ENCODE peak calls at places on chromosomes 16 and 17, in five cellular contexts. One of them, this sample, is unnamed.

GRCh38 chr17:51833045-51833444 is 325.5 kb downstream of the CA10 start:
- DNase-seq in naive thymus-derived CD4-positive, alpha-beta T cell: no peak
- DNase-seq in astrocyte: no peak
- DNase-seq in fibroblast of lung: no peak
- DNase-seq in MM.1S: no peak
- DNase-seq in this sample: no peak

GRCh38 chr17:10614536-10615155 is 42.5 kb downstream of the MYH3 start:
- DNase-seq in naive thymus-derived CD4-positive, alpha-beta T cell: no peak
- DNase-seq in astrocyte: peak; percentile 2
- DNase-seq in fibroblast of lung: peak; percentile 65
- DNase-seq in MM.1S: peak; percentile 33
- DNase-seq in this sample: peak; percentile 27

GRCh38 chr16:80703391-80704071 is 100.9 kb downstream of the CDYL2 start:
- DNase-seq in naive thymus-derived CD4-positive, alpha-beta T cell: no peak
- DNase-seq in astrocyte: no peak
- DNase-seq in fibroblast of lung: no peak
- DNase-seq in MM.1S: no peak
- DNase-seq in this sample: no peak

GRCh38 chr16:85055503-85056210 is 28.1 kb downstream of the KIAA0513 start:
- DNase-seq in naive thymus-derived CD4-positive, alpha-beta T cell: peak; percentile 72
- DNase-seq in astrocyte: peak; percentile 76
- DNase-seq in fibroblast of lung: peak; percentile 74
- DNase-seq in MM.1S: peak; percentile 42
- DNase-seq in this sample: peak; percentile 45

GRCh38 chr17:28925912-28926365 is 23.1 kb upstream of the DHRS13 start:
- DNase-seq in naive thymus-derived CD4-positive, alpha-beta T cell: peak; percentile 88
- DNase-seq in astrocyte: peak; percentile 92
- DNase-seq in fibroblast of lung: peak; percentile 80
- DNase-seq in MM.1S: peak; percentile 70
- DNase-seq in this sample: no peak

GRCh38 chr16:24689128-24689527 is 40.3 kb upstream of the TNRC6A start:
- DNase-seq in naive thymus-derived CD4-positive, alpha-beta T cell: no peak
- DNase-seq in astrocyte: peak; percentile 17
- DNase-seq in fibroblast of lung: peak; percentile 61
- DNase-seq in MM.1S: no peak
- DNase-seq in this sample: no peak

GRCh38 chr16:49484936-49485335 is 111.3 kb downstream of the C16orf78 start:
- DNase-seq in naive thymus-derived CD4-positive, alpha-beta T cell: no peak
- DNase-seq in astrocyte: no peak
- DNase-seq in fibroblast of lung: no peak
- DNase-seq in MM.1S: no peak
- DNase-seq in this sample: no peak

GRCh38 chr16:87431926-87432325 is 39.8 kb downstream of the MAP1LC3B start:
- DNase-seq in naive thymus-derived CD4-positive, alpha-beta T cell: no peak
- DNase-seq in astrocyte: peak; percentile 87
- DNase-seq in fibroblast of lung: peak; percentile 84
- DNase-seq in MM.1S: no peak
- DNase-seq in this sample: no peak

GRCh38 chr16:48126801-48127644 is 28.8 kb downstream of the ABCC12 start:
- DNase-seq in naive thymus-derived CD4-positive, alpha-beta T cell: no peak
- DNase-seq in astrocyte: peak; percentile 99
- DNase-seq in fibroblast of lung: peak; percentile 95
- DNase-seq in MM.1S: no peak
- DNase-seq in this sample: no peak

GRCh38 chr17:63222655-63223054 is 223.5 kb downstream of the CYB561 start:
- DNase-seq in naive thymus-derived CD4-positive, alpha-beta T cell: no peak
- DNase-seq in astrocyte: peak; percentile 8
- DNase-seq in fibroblast of lung: peak; percentile 13
- DNase-seq in MM.1S: peak; percentile 11
- DNase-seq in this sample: no peak

GRCh38 chr17:2964831-2965230 is 98.6 kb downstream of the OR1D5 start:
- DNase-seq in naive thymus-derived CD4-positive, alpha-beta T cell: no peak
- DNase-seq in astrocyte: no peak
- DNase-seq in fibroblast of lung: no peak
- DNase-seq in MM.1S: no peak
- DNase-seq in this sample: no peak

GRCh38 chr16:24273511-24273910 is 17.4 kb downstream of the CACNG3 start:
- DNase-seq in naive thymus-derived CD4-positive, alpha-beta T cell: no peak
- DNase-seq in astrocyte: peak; percentile 1
- DNase-seq in fibroblast of lung: peak; percentile 36
- DNase-seq in MM.1S: no peak
- DNase-seq in this sample: no peak

GRCh38 chr17:72954595-72954994 is 137.9 kb downstream of the SLC39A11 start:
- DNase-seq in naive thymus-derived CD4-positive, alpha-beta T cell: no peak
- DNase-seq in astrocyte: no peak
- DNase-seq in fibroblast of lung: no peak
- DNase-seq in MM.1S: no peak
- DNase-seq in this sample: no peak

GRCh38 chr17:40437095-40437732 is 6.0 kb upstream of the IGFBP4 start:
- DNase-seq in naive thymus-derived CD4-positive, alpha-beta T cell: no peak
- DNase-seq in astrocyte: no peak
- DNase-seq in fibroblast of lung: peak; percentile 27
- DNase-seq in MM.1S: no peak
- DNase-seq in this sample: no peak

GRCh38 chr17:17742133-17742621 is 60.9 kb downstream of the RAI1 start:
- DNase-seq in naive thymus-derived CD4-positive, alpha-beta T cell: no peak
- DNase-seq in astrocyte: peak; percentile 54
- DNase-seq in fibroblast of lung: peak; percentile 50
- DNase-seq in MM.1S: no peak
- DNase-seq in this sample: no peak

GRCh38 chr17:75864448-75864871 is 9.3 kb upstream of the WBP2 start:
- DNase-seq in naive thymus-derived CD4-positive, alpha-beta T cell: peak; percentile 34
- DNase-seq in astrocyte: peak; percentile 49
- DNase-seq in fibroblast of lung: peak; percentile 96
- DNase-seq in MM.1S: peak; percentile 95
- DNase-seq in this sample: peak; percentile 84

GRCh38 chr16:55433535-55433934 is 45.5 kb upstream of the MMP2 start:
- DNase-seq in naive thymus-derived CD4-positive, alpha-beta T cell: no peak
- DNase-seq in astrocyte: no peak
- DNase-seq in fibroblast of lung: no peak
- DNase-seq in MM.1S: no peak
- DNase-seq in this sample: no peak

GRCh38 chr16:10770907-10771306 is 27.3 kb downstream of the NUBP1 start:
- DNase-seq in naive thymus-derived CD4-positive, alpha-beta T cell: peak; percentile 19
- DNase-seq in astrocyte: no peak
- DNase-seq in fibroblast of lung: peak; percentile 49
- DNase-seq in MM.1S: no peak
- DNase-seq in this sample: no peak

GRCh38 chr17:55587608-55588139 is 76.4 kb upstream of the SMIM36 start:
- DNase-seq in naive thymus-derived CD4-positive, alpha-beta T cell: no peak
- DNase-seq in astrocyte: no peak
- DNase-seq in fibroblast of lung: peak; percentile 96
- DNase-seq in MM.1S: no peak
- DNase-seq in this sample: peak; percentile 83

GRCh38 chr16:49858200-49859129 is 2.6 kb upstream of the ZNF423 start:
- DNase-seq in naive thymus-derived CD4-positive, alpha-beta T cell: no peak
- DNase-seq in astrocyte: peak; percentile 37
- DNase-seq in fibroblast of lung: no peak
- DNase-seq in MM.1S: no peak
- DNase-seq in this sample: peak; percentile 77

DNA sequence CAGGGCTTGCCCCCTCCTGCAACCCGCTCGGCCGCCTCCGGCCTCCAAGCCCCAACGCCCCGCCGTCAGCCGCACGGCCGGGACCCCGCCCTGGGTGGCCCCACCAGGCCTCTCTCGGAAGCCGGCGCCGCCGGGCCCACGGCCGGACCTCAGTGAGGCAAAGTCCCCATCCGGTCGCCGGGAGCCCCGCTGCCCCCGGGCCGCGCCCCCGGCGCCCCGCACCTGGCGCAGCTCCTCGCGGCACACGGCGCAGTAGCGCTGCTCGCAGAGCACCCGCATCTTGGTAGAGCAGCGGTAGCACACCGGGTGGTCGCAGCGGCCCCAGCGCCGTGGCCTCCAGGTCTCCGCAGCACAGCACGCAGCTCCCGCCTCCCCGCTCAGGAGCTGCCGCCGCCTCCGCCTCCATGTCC is 314 bp downstream of the ZNF598 start:
- DNase-seq in naive thymus-derived CD4-positive, alpha-beta T cell: no peak
- DNase-seq in astrocyte: no peak
- DNase-seq in fibroblast of lung: no peak
- DNase-seq in MM.1S: peak; percentile 22
- DNase-seq in this sample: no peak
- H3K4me3 ChIP-seq in naive thymus-derived CD4-positive, alpha-beta T cell: peak overlapping the region; percentile 69
- H3K4me3 ChIP-seq in astrocyte: peak overlapping the region; percentile 88
- H3K4me3 ChIP-seq in fibroblast of lung: peak overlapping the region; percentile 82
- H3K4me3 ChIP-seq in MM.1S: peak overlapping the region; percentile 92
- H3K4me3 ChIP-seq in this sample: peak overlapping the region; percentile 73

GRCh38 chr17:60161598-60162330 is 12.0 kb downstream of the CA4 start:
- DNase-seq in naive thymus-derived CD4-positive, alpha-beta T cell: no peak
- DNase-seq in astrocyte: no peak
- DNase-seq in fibroblast of lung: no peak
- DNase-seq in MM.1S: no peak
- DNase-seq in this sample: no peak
- H3K4me1 ChIP-seq in naive thymus-derived CD4-positive, alpha-beta T cell: no peaks in the 10 kb centered on the region
- H3K4me1 ChIP-seq in astrocyte: peaks cover 2% of the 10 kb centered on the region
- H3K4me1 ChIP-seq in fibroblast of lung: no peaks in the 10 kb centered on the region
- H3K4me1 ChIP-seq in MM.1S: peaks cover 15% of the 10 kb centered on the region
- H3K4me1 ChIP-seq in this sample: no peaks in the 10 kb centered on the region

DNA sequence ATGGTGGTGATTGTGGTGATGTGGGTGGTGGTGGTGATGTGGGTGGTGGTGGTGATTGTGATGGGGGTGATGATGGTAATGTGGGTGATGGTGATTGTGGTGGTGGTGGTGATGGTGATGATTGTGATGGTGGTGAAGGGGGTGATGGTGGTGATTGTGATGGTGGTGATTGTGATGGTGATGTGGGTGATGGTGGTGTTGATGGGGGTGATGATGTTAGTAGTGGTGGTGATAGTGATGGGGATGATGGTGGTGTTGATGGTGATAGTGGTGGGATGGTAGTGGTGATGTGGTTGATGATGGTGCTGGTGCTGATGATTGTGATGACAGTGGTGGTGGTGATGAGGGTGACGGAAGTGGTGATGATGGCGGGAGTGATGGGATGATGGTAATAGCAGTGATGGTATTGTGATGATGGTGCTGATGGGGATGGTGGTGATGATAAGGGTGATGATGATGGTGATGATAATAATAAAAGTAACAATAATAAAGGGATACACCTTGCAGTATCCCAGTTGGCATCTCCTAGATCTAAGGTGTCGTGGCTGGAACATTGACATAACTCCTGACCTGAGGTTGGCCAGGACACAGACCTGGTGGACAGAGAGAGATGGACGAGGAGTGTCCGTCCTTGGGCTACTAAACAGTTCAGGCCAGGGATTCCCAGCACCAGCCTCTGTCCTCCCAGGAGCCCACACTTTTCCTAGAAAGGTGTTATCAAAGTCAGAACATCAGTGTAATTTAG is 344.5 kb downstream of the SEC14L1 start:
- DNase-seq in naive thymus-derived CD4-positive, alpha-beta T cell: no peak
- DNase-seq in astrocyte: no peak
- DNase-seq in fibroblast of lung: no peak
- DNase-seq in MM.1S: no peak
- DNase-seq in this sample: no peak
- H3K36me3 ChIP-seq in naive thymus-derived CD4-positive, alpha-beta T cell: peaks cover 42% of the 10 kb centered on the region
- H3K36me3 ChIP-seq in astrocyte: peaks cover 7% of the 10 kb centered on the region
- H3K36me3 ChIP-seq in fibroblast of lung: peaks cover 45% of the 10 kb centered on the region
- H3K36me3 ChIP-seq in MM.1S: no peaks in the 10 kb centered on the region
- H3K36me3 ChIP-seq in this sample: no peaks in the 10 kb centered on the region

DNA sequence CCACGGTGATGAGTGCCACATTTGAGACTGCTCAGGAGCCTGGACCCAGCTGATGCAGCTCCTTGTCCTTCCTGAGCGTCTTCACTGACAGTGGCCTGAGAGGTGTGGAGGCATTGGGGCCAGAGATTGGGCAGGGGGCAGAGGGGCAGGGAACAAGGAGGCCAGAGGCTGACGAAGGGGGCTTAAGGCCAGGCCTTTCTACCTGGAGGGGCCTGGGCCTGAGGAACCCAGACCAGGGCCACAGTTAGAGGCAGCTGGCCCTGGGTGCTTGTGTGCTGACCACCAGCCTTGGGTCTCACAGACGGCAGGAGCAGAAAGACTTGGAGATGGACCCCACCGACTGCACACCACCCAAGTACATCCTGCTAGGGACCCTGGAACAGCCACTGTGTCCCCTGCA is 168.2 kb upstream of the ZNF267 start:
- DNase-seq in naive thymus-derived CD4-positive, alpha-beta T cell: no peak
- DNase-seq in astrocyte: no peak
- DNase-seq in fibroblast of lung: no peak
- DNase-seq in MM.1S: no peak
- DNase-seq in this sample: no peak
- H3K4me3 ChIP-seq in naive thymus-derived CD4-positive, alpha-beta T cell: no peak overlapping the region
- H3K4me3 ChIP-seq in astrocyte: no peak overlapping the region
- H3K4me3 ChIP-seq in fibroblast of lung: no peak overlapping the region
- H3K4me3 ChIP-seq in MM.1S: no peak overlapping the region
- H3K4me3 ChIP-seq in this sample: no peak overlapping the region

This sample was measured in uterus.